ENCODE peak calls at places on chromosome 22, in seven cellular contexts. One of them, this sample, is unnamed.

GRCh38 chr22:46971141-46971775 is 208.8 kb downstream of the TBC1D22A start:
- DNase-seq in HCT116: no peak
- DNase-seq in SK-N-SH: peak
- DNase-seq in H1: no peak
- DNase-seq in K562: no peak
- DNase-seq in GM12878: no peak
- DNase-seq in HepG2: no peak
- DNase-seq in this sample: no peak

GRCh38 chr22:19136915-19137314 is 5.8 kb downstream of the TSSK2 start:
- DNase-seq in H1: no peak
- DNase-seq in SK-N-SH: no peak
- DNase-seq in K562: no peak
- DNase-seq in HCT116: no peak
- DNase-seq in GM12878: no peak
- DNase-seq in HepG2: no peak
- DNase-seq in this sample: no peak

GRCh38 chr22:17431179-17431578 is 61.9 kb downstream of the CECR2 start:
- DNase-seq in HepG2: no peak
- DNase-seq in K562: no peak
- DNase-seq in GM12878: no peak
- DNase-seq in H1: no peak
- DNase-seq in SK-N-SH: no peak
- DNase-seq in HCT116: no peak
- DNase-seq in this sample: no peak

GRCh38 chr22:37502342-37503182 is 16.4 kb upstream of the MFNG start:
- DNase-seq in SK-N-SH: no peak
- DNase-seq in HCT116: no peak
- DNase-seq in GM12878: no peak
- DNase-seq in H1: no peak
- DNase-seq in HepG2: peak
- DNase-seq in K562: no peak
- DNase-seq in this sample: peak

GRCh38 chr22:44182591-44183588 is 2.2 kb downstream of the PARVG start:
- DNase-seq in K562: no peak
- DNase-seq in HepG2: no peak
- DNase-seq in SK-N-SH: no peak
- DNase-seq in H1: no peak
- DNase-seq in HCT116: no peak
- DNase-seq in GM12878: no peak
- DNase-seq in this sample: no peak

GRCh38 chr22:24542641-24543040 is 12.3 kb downstream of the GUCD1 start:
- DNase-seq in K562: no peak
- DNase-seq in H1: no peak
- DNase-seq in SK-N-SH: no peak
- DNase-seq in HCT116: no peak
- DNase-seq in HepG2: no peak
- DNase-seq in GM12878: no peak
- DNase-seq in this sample: peak

GRCh38 chr22:43854786-43855271 is 7.5 kb downstream of the SULT4A1 start:
- DNase-seq in HCT116: no peak
- DNase-seq in SK-N-SH: no peak
- DNase-seq in GM12878: no peak
- DNase-seq in H1: no peak
- DNase-seq in K562: no peak
- DNase-seq in HepG2: no peak
- DNase-seq in this sample: no peak

GRCh38 chr22:19398680-19399079 is 32.9 kb downstream of the HIRA start:
- DNase-seq in HCT116: no peak
- DNase-seq in H1: no peak
- DNase-seq in GM12878: no peak
- DNase-seq in K562: no peak
- DNase-seq in SK-N-SH: no peak
- DNase-seq in HepG2: no peak
- DNase-seq in this sample: no peak

GRCh38 chr22:45262931-45263789 is 21.6 kb upstream of the UPK3A start:
- DNase-seq in SK-N-SH: no peak
- DNase-seq in HCT116: no peak
- DNase-seq in H1: no peak
- DNase-seq in HepG2: no peak
- DNase-seq in GM12878: peak
- DNase-seq in K562: no peak
- DNase-seq in this sample: no peak

GRCh38 chr22:44209343-44209742 is 28.6 kb downstream of the PARVG start:
- DNase-seq in SK-N-SH: no peak
- DNase-seq in HepG2: no peak
- DNase-seq in K562: no peak
- DNase-seq in H1: no peak
- DNase-seq in GM12878: no peak
- DNase-seq in HCT116: no peak
- DNase-seq in this sample: no peak

GRCh38 chr22:39343259-39344045 is 6.3 kb upstream of the SYNGR1 start:
- DNase-seq in HepG2: peak
- DNase-seq in HCT116: peak
- DNase-seq in K562: peak
- DNase-seq in GM12878: peak
- DNase-seq in SK-N-SH: peak
- DNase-seq in H1: peak
- DNase-seq in this sample: peak

GRCh38 chr22:44363980-44364749 is 51.4 kb upstream of the SHISAL1 start:
- DNase-seq in K562: no peak
- DNase-seq in GM12878: no peak
- DNase-seq in H1: no peak
- DNase-seq in HepG2: no peak
- DNase-seq in HCT116: no peak
- DNase-seq in SK-N-SH: peak
- DNase-seq in this sample: no peak

GRCh38 chr22:23180301-23180892 is at the start of gene BCR:
- DNase-seq in H1: no peak
- DNase-seq in HCT116: peak
- DNase-seq in K562: peak
- DNase-seq in GM12878: no peak
- DNase-seq in SK-N-SH: peak
- DNase-seq in HepG2: no peak
- DNase-seq in this sample: peak

GRCh38 chr22:47206819-47207218 is 444.4 kb downstream of the TBC1D22A start:
- DNase-seq in SK-N-SH: no peak
- DNase-seq in H1: no peak
- DNase-seq in HepG2: no peak
- DNase-seq in HCT116: no peak
- DNase-seq in K562: no peak
- DNase-seq in GM12878: no peak
- DNase-seq in this sample: no peak

GRCh38 chr22:45302047-45302446 is 7.7 kb upstream of the FAM118A start:
- DNase-seq in H1: no peak
- DNase-seq in SK-N-SH: no peak
- DNase-seq in GM12878: no peak
- DNase-seq in K562: no peak
- DNase-seq in HepG2: peak
- DNase-seq in HCT116: no peak
- DNase-seq in this sample: no peak

GRCh38 chr22:23779083-23779482 is 6.4 kb downstream of the MMP11 start:
- DNase-seq in H1: no peak
- DNase-seq in SK-N-SH: no peak
- DNase-seq in GM12878: no peak
- DNase-seq in K562: no peak
- DNase-seq in HepG2: no peak
- DNase-seq in HCT116: no peak
- DNase-seq in this sample: no peak

GRCh38 chr22:22926359-22927195 is 39.0 kb downstream of the IGLL5 start:
- DNase-seq in SK-N-SH: no peak
- DNase-seq in GM12878: no peak
- DNase-seq in HepG2: no peak
- DNase-seq in K562: peak
- DNase-seq in H1: no peak
- DNase-seq in HCT116: no peak
- DNase-seq in this sample: no peak

GRCh38 chr22:46069518-46070214 is 80.7 kb upstream of the PPARA start:
- DNase-seq in H1: no peak
- DNase-seq in GM12878: no peak
- DNase-seq in SK-N-SH: peak
- DNase-seq in HCT116: peak
- DNase-seq in HepG2: no peak
- DNase-seq in K562: no peak
- DNase-seq in this sample: peak

GRCh38 chr22:32533265-32534068 is 58.9 kb downstream of the FBXO7 start:
- DNase-seq in K562: no peak
- DNase-seq in HCT116: no peak
- DNase-seq in SK-N-SH: no peak
- DNase-seq in HepG2: no peak
- DNase-seq in GM12878: no peak
- DNase-seq in H1: no peak
- DNase-seq in this sample: no peak

GRCh38 chr22:32536352-32536751 is 61.7 kb downstream of the FBXO7 start:
- DNase-seq in H1: no peak
- DNase-seq in HepG2: no peak
- DNase-seq in HCT116: no peak
- DNase-seq in SK-N-SH: no peak
- DNase-seq in GM12878: no peak
- DNase-seq in K562: peak
- DNase-seq in this sample: no peak

GRCh38 chr22:32535531-32536190 is 61.0 kb downstream of the FBXO7 start:
- DNase-seq in GM12878: no peak
- DNase-seq in HepG2: no peak
- DNase-seq in H1: no peak
- DNase-seq in K562: no peak
- DNase-seq in HCT116: no peak
- DNase-seq in SK-N-SH: no peak
- DNase-seq in this sample: no peak

GRCh38 chr22:32532819-32533128 is 58.2 kb downstream of the FBXO7 start:
- DNase-seq in HepG2: no peak
- DNase-seq in K562: no peak
- DNase-seq in GM12878: no peak
- DNase-seq in H1: no peak
- DNase-seq in SK-N-SH: no peak
- DNase-seq in HCT116: no peak
- DNase-seq in this sample: no peak

DNA sequence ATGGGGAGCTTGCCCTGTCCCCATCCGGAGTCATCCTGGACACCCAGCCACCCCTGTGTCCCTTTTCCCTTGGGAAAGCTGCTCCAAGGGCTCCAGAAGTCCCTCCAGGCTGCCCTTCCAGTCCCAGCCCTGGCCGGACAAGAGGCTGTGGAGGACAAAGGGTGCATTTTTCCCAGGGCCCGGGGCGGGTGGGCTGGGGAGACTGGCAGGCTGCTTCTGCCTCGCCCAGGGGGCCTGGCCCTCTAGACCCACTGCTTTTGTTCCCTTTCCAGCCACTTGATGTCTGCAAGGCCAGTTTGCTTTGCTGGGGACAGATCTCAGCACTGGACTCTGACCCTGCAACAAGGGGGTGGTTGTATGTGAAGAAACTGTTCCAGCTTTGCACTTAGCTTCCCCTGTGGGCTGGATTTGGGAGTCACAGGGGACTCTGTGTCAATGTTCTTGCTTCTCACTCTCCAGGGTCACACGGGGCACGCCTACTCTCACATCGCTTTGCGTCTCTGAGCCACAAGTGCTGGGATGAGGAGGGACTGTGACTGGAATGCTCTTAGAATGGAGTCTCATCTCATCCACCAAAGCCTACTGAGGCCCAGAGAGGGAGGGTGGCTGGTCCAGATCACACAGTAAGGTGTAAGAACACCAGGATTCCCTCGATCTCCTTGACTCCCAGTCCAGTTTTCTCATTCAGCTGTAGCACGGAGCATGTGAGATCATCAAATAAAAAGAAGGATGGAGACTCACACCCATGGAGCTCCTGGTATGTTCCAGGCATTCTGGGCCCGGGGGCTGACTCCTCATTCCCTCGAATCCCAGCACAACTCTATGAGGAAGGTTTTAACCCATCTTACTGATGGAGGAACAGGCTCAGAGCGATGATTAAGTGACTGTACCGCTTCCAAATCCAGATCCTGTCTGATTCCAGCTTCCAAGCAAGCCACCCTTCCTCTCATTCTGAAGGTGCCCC is 59.9 kb downstream of the FBXO7 start:
- DNase-seq in GM12878: no peak
- DNase-seq in SK-N-SH: no peak
- DNase-seq in K562: no peak
- DNase-seq in HepG2: peak
- DNase-seq in HCT116: no peak
- DNase-seq in H1: no peak
- DNase-seq in this sample: no peak
- TF ChIP-seq JUND in GM12878: no peak
- TF ChIP-seq JUND in SK-N-SH: no peak
- TF ChIP-seq JUND in K562: no peak
- TF ChIP-seq JUND in HepG2: peak
- TF ChIP-seq JUND in HCT116: no peak
- TF ChIP-seq JUND in H1: no peak
- TF ChIP-seq JUND in this sample: no peak

GRCh38 chr22:49124588-49124987 is 703.1 kb downstream of the BRD1 start:
- DNase-seq in HCT116: no peak
- DNase-seq in HepG2: peak
- DNase-seq in GM12878: no peak
- DNase-seq in K562: no peak
- DNase-seq in SK-N-SH: no peak
- DNase-seq in H1: no peak
- DNase-seq in this sample: no peak
- TF ChIP-seq JUND in HCT116: no peak
- TF ChIP-seq JUND in HepG2: no peak
- TF ChIP-seq JUND in GM12878: no peak
- TF ChIP-seq JUND in K562: no peak
- TF ChIP-seq JUND in SK-N-SH: no peak
- TF ChIP-seq JUND in H1: no peak
- TF ChIP-seq JUND in this sample: no peak

GRCh38 chr22:50303515-50303847 is 4.0 kb downstream of the PLXNB2 start:
- DNase-seq in H1: no peak
- DNase-seq in HCT116: no peak
- DNase-seq in GM12878: no peak
- DNase-seq in K562: no peak
- DNase-seq in SK-N-SH: no peak
- DNase-seq in HepG2: no peak
- DNase-seq in this sample: no peak

GRCh38 chr22:50304528-50305392 is 2.7 kb downstream of the PLXNB2 start:
- DNase-seq in HCT116: no peak
- DNase-seq in HepG2: no peak
- DNase-seq in K562: peak
- DNase-seq in SK-N-SH: no peak
- DNase-seq in GM12878: no peak
- DNase-seq in H1: no peak
- DNase-seq in this sample: peak

GRCh38 chr22:50302564-50302963 is 4.9 kb downstream of the PLXNB2 start:
- DNase-seq in HCT116: no peak
- DNase-seq in SK-N-SH: peak
- DNase-seq in K562: no peak
- DNase-seq in H1: no peak
- DNase-seq in HepG2: no peak
- DNase-seq in GM12878: no peak
- DNase-seq in this sample: no peak

GRCh38 chr22:50305393-50305657 is 2.1 kb downstream of the PLXNB2 start:
- DNase-seq in HCT116: no peak
- DNase-seq in GM12878: no peak
- DNase-seq in HepG2: no peak
- DNase-seq in SK-N-SH: no peak
- DNase-seq in K562: no peak
- DNase-seq in H1: no peak
- DNase-seq in this sample: no peak

GRCh38 chr22:50303848-50304527 is 3.5 kb downstream of the PLXNB2 start:
- DNase-seq in H1: no peak
- DNase-seq in K562: peak
- DNase-seq in GM12878: no peak
- DNase-seq in HCT116: no peak
- DNase-seq in SK-N-SH: peak
- DNase-seq in HepG2: peak
- DNase-seq in this sample: peak
- TF ChIP-seq JUND in H1: no peak
- TF ChIP-seq JUND in K562: no peak
- TF ChIP-seq JUND in GM12878: no peak
- TF ChIP-seq JUND in HCT116: no peak
- TF ChIP-seq JUND in SK-N-SH: no peak
- TF ChIP-seq JUND in HepG2: no peak
- TF ChIP-seq JUND in this sample: no peak

GRCh38 chr22:36277482-36278291 is 24.8 kb downstream of the APOL1 start:
- DNase-seq in GM12878: no peak
- DNase-seq in K562: peak
- DNase-seq in HepG2: peak
- DNase-seq in H1: peak
- DNase-seq in SK-N-SH: peak
- DNase-seq in HCT116: peak
- DNase-seq in this sample: peak
- TF ChIP-seq JUND in GM12878: no peak
- TF ChIP-seq JUND in K562: no peak
- TF ChIP-seq JUND in HepG2: no peak
- TF ChIP-seq JUND in H1: no peak
- TF ChIP-seq JUND in SK-N-SH: no peak
- TF ChIP-seq JUND in HCT116: no peak
- TF ChIP-seq JUND in this sample: no peak

This sample was measured in T47D.